ENCODE peak calls at places on chromosomes 5 and 9, in four cellular contexts. G, M, R and F are unnamed samples.

GRCh38 chr5:494667-495255 is 29.5 kb downstream of the SLC9A3 start:
- DNase-seq in G (no peak), M (no peak), R (no peak), F (no peak)

GRCh38 chr9:18386091-18386490 is 87.9 kb upstream of the ADAMTSL1 start:
- DNase-seq in G (no peak), M (no peak), R (no peak), F (no peak)

GRCh38 chr5:131252824-131253171 is 11.1 kb upstream of the CDC42SE2 start:
- DNase-seq in G (peak; percentile 74), M (peak; percentile 74), R (no peak), F (peak; percentile 62)

GRCh38 chr5:143345671-143346440 is 57.6 kb downstream of the NR3C1 start:
- DNase-seq in G (no peak), M (no peak), R (no peak), F (no peak)

GRCh38 chr5:39716532-39716971 is 291.8 kb upstream of the DAB2 start:
- DNase-seq in G (peak; percentile 17), M (no peak), R (no peak), F (no peak)

GRCh38 chr5:7435503-7435902 is 39.6 kb downstream of the ADCY2 start:
- DNase-seq in G (no peak), M (no peak), R (no peak), F (no peak)

GRCh38 chr5:157063776-157064430 is 5.0 kb upstream of the HAVCR1 start:
- DNase-seq in G (no peak), M (no peak), R (no peak), F (no peak)

GRCh38 chr9:135326141-135326540 is 153.4 kb upstream of the PPP1R26 start:
- DNase-seq in G (peak; percentile 6), M (no peak), R (no peak), F (no peak)

GRCh38 chr9:131722260-131722659 is 17.6 kb downstream of the RAPGEF1 start:
- DNase-seq in G (no peak), M (no peak), R (no peak), F (no peak)

GRCh38 chr9:19782005-19782404 is 6.8 kb downstream of the SLC24A2 start:
- DNase-seq in G (no peak), M (no peak), R (no peak), F (no peak)

GRCh38 chr5:141196363-141196762 is 3.1 kb upstream of the PCDHB11 start:
- DNase-seq in G (no peak), M (no peak), R (no peak), F (no peak)

GRCh38 chr9:86908261-86908660 is 39.0 kb downstream of the GAS1 start:
- DNase-seq in G (no peak), M (no peak), R (no peak), F (no peak)

GRCh38 chr9:16103613-16104012 is 550.8 kb downstream of the CCDC171 start:
- DNase-seq in G (no peak), M (no peak), R (no peak), F (no peak)

GRCh38 chr9:71691036-71691435 is 77.3 kb downstream of the CEMIP2 start:
- DNase-seq in G (no peak), M (no peak), R (no peak), F (no peak)

GRCh38 chr5:144369001-144369400 is 198.3 kb downstream of the KCTD16 start:
- DNase-seq in G (no peak), M (no peak), R (no peak), F (no peak)

GRCh38 chr5:30839956-30840355 is 353.5 kb upstream of the CDH6 start:
- DNase-seq in G (no peak), M (no peak), R (no peak), F (no peak)

GRCh38 chr5:121704291-121704690 is 147.4 kb upstream of the FTMT start:
- DNase-seq in G (no peak), M (no peak), R (no peak), F (no peak)

GRCh38 chr5:7873216-7873615 is 4.3 kb downstream of the MTRR start:
- DNase-seq in G (no peak), M (peak; percentile 30), R (no peak), F (no peak)

GRCh38 chr5:139566611-139567010 is 5.5 kb downstream of the UBE2D2 start:
- DNase-seq in G (no peak), M (no peak), R (no peak), F (no peak)

GRCh38 chr9:37156781-37157356 is 36.5 kb downstream of the ZCCHC7 start:
- DNase-seq in G (no peak), M (no peak), R (no peak), F (no peak)

GRCh38 chr5:90802695-90803317 is 244.2 kb downstream of the ADGRV1 start:
- DNase-seq in G (no peak), M (no peak), R (no peak), F (no peak)

GRCh38 chr9:33466565-33467495 is 6.9 kb downstream of the NOL6 start:
- DNase-seq in G (peak; percentile 84), M (peak; percentile 64), R (peak; percentile 19), F (peak; percentile 61)

GRCh38 chr5:36739751-36740221 is 133.4 kb downstream of the SLC1A3 start:
- DNase-seq in G (peak; percentile 71), M (peak; percentile 35), R (peak; percentile 74), F (peak; percentile 46)

GRCh38 chr9:96256800-96257199 is 45.2 kb downstream of the HSD17B3 start:
- DNase-seq in G (no peak), M (no peak), R (no peak), F (no peak)

GRCh38 chr9:92970467-92970923 is 23.2 kb downstream of the FGD3 start:
- DNase-seq in G (peak; percentile 16), M (no peak), R (no peak), F (no peak)

GRCh38 chr9:133842174-133842573 is 104.0 kb upstream of the SARDH start:
- DNase-seq in G (no peak), M (no peak), R (no peak), F (no peak)